ENCODE peak calls at places on chromosomes 1 and 21, in six cellular contexts. A is fibroblast of lung, R is uterus, B is GM23338, K is left ventricle myocardium inferior, X is tibial artery. V is an unnamed sample.

GRCh38 chr1:15384301-15384901 is 25.3 kb upstream of the EFHD2 start:
- DNase-seq in A (no peak), K (no peak), X (no peak), R (no peak), B (peak; percentile 90), V (no peak)

GRCh38 chr1:23657659-23658275 is 33.8 kb upstream of the RPL11 start:
- DNase-seq in X (no peak), R (peak; percentile 39), B (peak; percentile 94), K (peak; percentile 40), A (peak; percentile 26), V (peak; percentile 50)

GRCh38 chr21:42862774-42863503 is 16.4 kb downstream of the WDR4 start:
- DNase-seq in B (peak; percentile 37), X (no peak), R (no peak), A (no peak), K (no peak), V (no peak)

GRCh38 chr1:119742677-119743076 is 26.0 kb downstream of the HMGCS2 start:
- DNase-seq in X (no peak), A (no peak), R (no peak), B (no peak), K (no peak), V (no peak)

GRCh38 chr21:28550057-28550825 is 442.4 kb downstream of the LTN1 start:
- DNase-seq in B (no peak), A (no peak), R (no peak), K (no peak), X (no peak), V (no peak)

GRCh38 chr21:31182231-31183129 is 144.2 kb upstream of the KRTAP19-8 start:
- DNase-seq in X (no peak), B (no peak), R (no peak), K (no peak), A (no peak), V (no peak)

GRCh38 chr1:212607206-212607923 is 1.2 kb upstream of the ATF3 start:
- DNase-seq in R (peak; percentile 49), B (peak; percentile 52), X (peak; percentile 78), K (peak; percentile 25), A (no peak), V (peak; percentile 26)

GRCh38 chr1:181033128-181033798 is 520 bp upstream of the MR1 start:
- DNase-seq in R (no peak), X (no peak), A (peak; percentile 57), B (no peak), K (no peak), V (peak; percentile 33)

GRCh38 chr1:22654692-22655091 is 1.7 kb downstream of the C1QB start:
- DNase-seq in A (no peak), K (no peak), R (no peak), X (no peak), B (peak; percentile 70), V (no peak)

DNA sequence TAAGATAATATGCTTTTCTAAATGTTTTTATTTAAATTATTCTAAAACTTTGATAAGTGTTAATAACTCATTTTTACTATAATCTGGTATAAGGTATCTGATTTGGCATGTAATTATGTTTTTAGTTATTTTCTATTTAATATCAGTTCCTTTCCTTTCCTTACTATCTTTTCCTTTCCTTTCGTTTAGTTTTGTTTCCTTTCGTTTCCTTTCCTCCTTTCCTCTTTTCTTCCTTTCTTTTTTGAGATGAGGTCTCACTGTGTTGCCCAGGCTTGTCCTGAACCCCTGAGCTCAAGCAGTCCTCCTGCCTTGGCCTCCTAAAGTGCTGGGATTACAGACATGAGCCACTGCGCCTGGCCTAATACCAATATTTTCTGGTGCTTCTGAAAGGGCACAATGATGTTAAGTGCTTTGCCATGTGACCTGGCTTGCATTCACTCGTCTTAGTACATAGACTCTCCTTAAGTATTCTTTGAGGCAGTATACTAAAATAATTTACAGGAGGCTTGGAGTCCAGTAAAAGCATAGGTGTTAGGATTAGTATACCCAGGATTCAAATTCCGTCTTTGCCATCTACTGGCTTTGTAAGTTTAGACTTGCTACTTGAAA is 18.7 kb downstream of the MIER1 start:
- DNase-seq in K (no peak), R (no peak), A (peak; percentile 45), B (no peak), X (no peak), V (no peak)
- H3K27ac ChIP-seq in K (no peak overlapping the region), R (peak overlapping the region; percentile 84), A (peak overlapping the region; percentile 62), B (no peak overlapping the region), X (peak overlapping the region; percentile 74), V (no peak overlapping the region)

DNA sequence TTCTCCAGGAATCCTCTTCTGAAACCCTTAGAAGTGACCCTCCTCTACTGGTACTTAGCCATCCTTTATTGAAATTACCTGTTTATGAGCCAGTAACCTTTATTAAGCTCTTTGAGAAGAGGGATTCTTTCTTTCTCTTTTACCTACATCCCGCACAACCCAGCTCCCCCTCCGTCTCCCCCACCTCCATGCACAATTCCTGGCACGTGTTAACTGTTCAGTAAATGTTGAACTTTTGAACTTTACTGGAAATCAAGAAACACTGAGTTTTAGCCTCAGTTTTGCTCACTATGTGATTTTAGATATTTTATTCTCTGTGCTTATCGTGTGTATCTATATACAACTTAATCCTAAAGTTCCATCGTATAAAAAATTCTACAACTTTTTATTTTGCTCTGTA is 1.8 kb downstream of the TMED5 start:
- DNase-seq in B (no peak), K (no peak), X (no peak), R (no peak), A (peak; percentile 38), V (no peak)
- H3K27ac ChIP-seq in B (no peak overlapping the region), K (peak overlapping the region; percentile 99), X (peak overlapping the region; percentile 100), R (peak overlapping the region; percentile 24), A (peak overlapping the region; percentile 99), V (no peak overlapping the region)

GRCh38 chr1:59445040-59445439 is 148.1 kb downstream of the FGGY start:
- DNase-seq in B (no peak), X (peak; percentile 75), K (no peak), R (peak; percentile 42), A (peak; percentile 41), V (no peak)

GRCh38 chr1:59444520-59444919 is 147.6 kb downstream of the FGGY start:
- DNase-seq in K (no peak), X (no peak), R (no peak), A (no peak), B (no peak), V (no peak)

GRCh38 chr1:59443355-59443754 is 146.5 kb downstream of the FGGY start:
- DNase-seq in A (no peak), X (no peak), R (no peak), K (no peak), B (no peak), V (no peak)

GRCh38 chr1:59442492-59442891 is 145.6 kb downstream of the FGGY start:
- DNase-seq in B (no peak), K (no peak), X (no peak), R (no peak), A (no peak), V (no peak)

GRCh38 chr1:59446257-59446901 is 149.5 kb downstream of the FGGY start:
- DNase-seq in X (no peak), R (peak; percentile 42), A (peak; percentile 89), K (no peak), B (peak; percentile 7), V (peak; percentile 18)
- H3K27ac ChIP-seq in X (peak overlapping the region; percentile 73), R (peak overlapping the region; percentile 90), A (no peak overlapping the region), K (peak overlapping the region; percentile 74), B (no peak overlapping the region), V (peak overlapping the region; percentile 75)

DNA sequence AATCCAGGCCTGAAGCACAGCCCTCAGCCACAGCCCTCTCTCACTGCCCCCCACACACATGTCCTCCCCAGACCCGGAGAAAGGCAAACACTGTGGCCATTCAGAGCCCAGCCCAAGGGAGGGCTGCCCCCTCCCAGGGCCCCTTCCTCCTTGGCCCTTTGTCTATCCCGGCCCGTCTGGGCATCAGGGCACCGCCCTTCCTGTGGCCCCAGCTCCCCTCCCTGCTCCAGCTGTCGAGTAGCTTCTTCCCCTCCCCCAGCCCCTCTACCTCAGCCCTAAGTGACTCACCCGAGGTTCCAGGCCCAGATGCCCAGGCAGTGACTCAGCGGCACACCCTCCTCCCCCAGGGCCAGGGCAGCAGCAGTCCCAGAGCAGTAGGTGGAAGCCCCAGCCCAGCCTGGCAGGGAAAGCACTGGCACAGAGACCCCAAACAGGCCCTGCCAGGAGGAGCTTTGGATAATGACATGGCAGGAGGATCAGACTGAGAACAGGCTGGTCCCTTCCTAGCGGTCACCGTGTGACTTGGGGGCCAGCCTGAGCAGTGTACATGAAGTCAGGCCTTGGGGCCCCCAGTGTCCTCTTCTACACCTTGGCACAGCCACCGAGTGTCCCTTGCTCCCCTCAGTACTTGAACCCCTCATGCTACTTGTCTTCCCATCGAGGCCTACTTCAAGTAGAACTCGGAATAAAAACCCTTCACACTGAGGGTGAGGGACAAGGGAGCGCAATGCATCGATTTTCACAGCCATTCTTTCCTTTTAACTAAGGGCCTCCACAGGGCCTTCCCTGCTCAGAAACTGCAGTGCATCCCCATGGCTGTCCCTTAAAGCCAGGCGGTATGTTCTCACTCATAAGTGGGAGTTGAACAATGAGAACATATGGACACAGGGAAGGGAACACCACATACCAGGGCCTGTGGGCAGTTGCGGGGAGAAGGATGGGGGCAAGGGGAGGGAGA is 1.0 kb upstream of the S100A2 start:
- DNase-seq in K (peak; percentile 92), A (peak; percentile 98), R (peak; percentile 93), X (peak; percentile 99), B (peak; percentile 90), V (peak; percentile 81)
- H3K27ac ChIP-seq in K (peak overlapping the region; percentile 91), A (peak overlapping the region; percentile 100), R (peak overlapping the region; percentile 91), X (peak overlapping the region; percentile 94), B (peak overlapping the region; percentile 55), V (peak overlapping the region; percentile 76)

GRCh38 chr1:200732438-200732837 is 6.3 kb upstream of the CAMSAP2 start:
- DNase-seq in B (peak; percentile 44), A (no peak), K (no peak), R (no peak), X (no peak), V (no peak)

GRCh38 chr1:200731654-200732332 is 6.9 kb upstream of the CAMSAP2 start:
- DNase-seq in X (no peak), R (no peak), A (no peak), B (no peak), K (no peak), V (peak; percentile 38)

GRCh38 chr1:200724064-200724463 is 14.6 kb upstream of the CAMSAP2 start:
- DNase-seq in K (no peak), A (no peak), X (no peak), B (no peak), R (no peak), V (no peak)

GRCh38 chr1:200729863-200730262 is 8.8 kb upstream of the CAMSAP2 start:
- DNase-seq in B (no peak), X (no peak), R (no peak), K (no peak), A (no peak), V (no peak)

DNA sequence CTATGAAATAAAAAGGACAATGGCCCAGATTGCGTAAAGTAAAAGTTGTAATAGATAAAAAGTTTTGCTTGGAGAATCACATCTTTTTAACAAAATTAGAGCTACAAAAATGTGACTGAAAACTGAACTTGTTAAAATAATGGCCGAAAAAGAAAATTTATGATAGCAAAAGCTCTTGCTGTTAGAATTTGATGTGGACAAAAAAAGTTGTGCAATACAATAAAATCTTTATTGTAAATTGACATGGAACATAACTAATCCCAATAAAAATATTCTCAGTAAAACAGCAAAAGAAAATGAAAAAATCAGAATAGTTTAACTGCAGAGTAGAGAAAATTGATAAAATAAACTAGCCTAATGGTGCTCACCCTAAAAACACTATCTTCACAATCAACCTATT is 11.4 kb upstream of the CAMSAP2 start:
- DNase-seq in A (no peak), R (no peak), K (no peak), X (no peak), B (no peak), V (no peak)
- H3K27ac ChIP-seq in A (no peak overlapping the region), R (no peak overlapping the region), K (no peak overlapping the region), X (no peak overlapping the region), B (no peak overlapping the region), V (no peak overlapping the region)